ENCODE peak calls at places on chromosomes 13 and 19, in six cellular contexts. U, L, C, F, S and H are unnamed samples.

GRCh38 chr19:31553112-31553843 is 204.0 kb upstream of the TSHZ3 start:
- DNase-seq in U (no peak), L (no peak), C (no peak), F (no peak), S (peak), H (no peak)

GRCh38 chr13:24263652-24264051 is 45.7 kb upstream of the C1QTNF9 start:
- DNase-seq in U (peak), L (no peak), C (no peak), F (no peak), S (no peak), H (no peak)

GRCh38 chr19:12841094-12841493 is 2.8 kb downstream of the MAST1 start:
- DNase-seq in U (no peak), L (no peak), C (peak), F (no peak), S (peak), H (peak)

GRCh38 chr13:98910501-98910951 is 67.3 kb downstream of the DOCK9 start:
- DNase-seq in U (peak), L (peak), C (no peak), F (no peak), S (peak), H (no peak)

GRCh38 chr19:10270180-10270615 is 722 bp upstream of the ICAM1 start:
- DNase-seq in U (no peak), L (no peak), C (no peak), F (no peak), S (peak), H (no peak)

GRCh38 chr13:105762096-105762495 is 773.4 kb downstream of the EFNB2 start:
- DNase-seq in U (no peak), L (no peak), C (no peak), F (no peak), S (no peak), H (no peak)

GRCh38 chr19:3683866-3684816 is 16.1 kb downstream of the PIP5K1C start:
- DNase-seq in U (no peak), L (no peak), C (no peak), F (no peak), S (peak), H (no peak)

GRCh38 chr13:74708629-74709028 is 574.4 kb upstream of the KLF12 start:
- DNase-seq in U (no peak), L (no peak), C (no peak), F (no peak), S (no peak), H (no peak)

GRCh38 chr13:102197193-102197592 is 204.7 kb downstream of the FGF14 start:
- DNase-seq in U (peak), L (no peak), C (peak), F (no peak), S (no peak), H (peak)

GRCh38 chr19:40398417-40399056 is 8.6 kb upstream of the HIPK4 start:
- DNase-seq in U (no peak), L (no peak), C (no peak), F (no peak), S (peak), H (no peak)

GRCh38 chr19:5006201-5006600 is 37.3 kb downstream of the KDM4B start:
- DNase-seq in U (no peak), L (no peak), C (no peak), F (no peak), S (peak), H (no peak)

GRCh38 chr13:113298001-113298945 is 1.2 kb downstream of the LAMP1 start:
- DNase-seq in U (no peak), L (no peak), C (no peak), F (no peak), S (peak), H (no peak)

GRCh38 chr13:29958476-29958875 is 108.1 kb upstream of the UBL3 start:
- DNase-seq in U (no peak), L (no peak), C (no peak), F (no peak), S (no peak), H (no peak)

GRCh38 chr13:26483546-26483945 is 73.9 kb upstream of the WASF3 start:
- DNase-seq in U (no peak), L (no peak), C (no peak), F (no peak), S (no peak), H (no peak)

GRCh38 chr13:53775807-53776206 is 747.2 kb downstream of the OLFM4 start:
- DNase-seq in U (no peak), L (no peak), C (no peak), F (no peak), S (no peak), H (no peak)

GRCh38 chr13:72960541-72960940 is 98.3 kb upstream of the KLF5 start:
- DNase-seq in U (peak), L (no peak), C (no peak), F (no peak), S (no peak), H (peak)

GRCh38 chr19:35607661-35608060 is 4.9 kb upstream of the HAUS5 start:
- DNase-seq in U (no peak), L (no peak), C (no peak), F (no peak), S (no peak), H (no peak)

GRCh38 chr19:49889687-49890348 is 6.9 kb downstream of the IL4I1 start:
- DNase-seq in U (no peak), L (peak), C (peak), F (no peak), S (peak), H (no peak)

GRCh38 chr19:37778613-37779138 is 710 bp downstream of the ZNF573 start:
- DNase-seq in U (peak), L (no peak), C (no peak), F (no peak), S (peak), H (no peak)

GRCh38 chr13:83085186-83085900 is 796.9 kb downstream of the SLITRK1 start:
- DNase-seq in U (no peak), L (no peak), C (no peak), F (no peak), S (no peak), H (no peak)

GRCh38 chr13:94033098-94033497 is 446.4 kb downstream of the DCT start:
- DNase-seq in U (no peak), L (no peak), C (no peak), F (no peak), S (no peak), H (no peak)

DNA sequence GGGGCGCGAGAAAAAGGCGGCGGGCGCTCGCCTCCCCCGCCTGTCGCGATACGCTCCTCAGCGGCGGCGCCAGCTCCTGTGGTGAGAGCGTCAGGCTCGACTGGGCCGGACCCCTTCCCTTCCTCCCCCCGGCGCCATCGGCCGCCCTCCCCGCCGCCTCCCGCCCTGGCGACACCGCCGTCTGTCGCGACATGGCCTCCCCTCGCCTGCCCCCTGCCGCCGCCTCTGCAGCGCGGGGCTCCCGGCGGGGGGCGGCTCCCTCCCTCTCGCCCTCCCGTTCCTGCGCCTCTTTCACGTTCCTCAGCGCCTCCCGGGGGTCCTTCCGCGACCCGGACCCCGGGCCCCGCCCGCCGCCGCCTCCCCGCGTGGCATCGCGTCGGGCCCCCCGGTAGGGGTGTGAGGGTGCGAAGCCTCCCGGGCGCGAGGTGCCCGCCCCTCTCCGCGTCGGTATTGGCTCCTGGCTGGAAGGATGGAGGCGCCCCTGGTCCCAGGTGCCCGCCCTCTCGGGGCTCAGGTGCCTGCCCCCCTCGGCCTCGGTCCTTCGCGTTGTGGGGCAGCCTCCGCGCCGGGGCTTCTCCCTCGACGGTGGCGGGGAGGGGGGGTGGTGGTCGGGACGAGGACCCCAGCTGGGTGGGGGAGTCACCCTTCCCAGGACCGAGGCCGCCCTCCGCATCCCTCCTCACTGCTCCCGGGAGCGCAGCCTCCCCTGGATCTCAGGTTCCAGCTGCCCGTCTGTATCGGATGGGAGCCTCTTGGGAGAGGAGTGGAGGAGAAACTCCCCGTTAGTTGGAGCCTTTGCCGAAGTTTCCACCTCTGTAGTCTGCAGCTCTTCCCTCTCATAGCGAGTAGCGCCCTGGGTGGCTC is 583 bp downstream of the CNOT3 start:
- DNase-seq in U (no peak), L (no peak), C (no peak), F (no peak), S (peak), H (no peak)
- TF ChIP-seq JUND in U (no peak), L (no peak), C (peak), F (no peak), S (no peak), H (no peak)

GRCh38 chr19:8363803-8364771 is at the start of gene ANGPTL4:
- DNase-seq in U (no peak), L (peak), C (no peak), F (no peak), S (peak), H (peak)
- TF ChIP-seq JUND in U (no peak), L (no peak), C (no peak), F (no peak), S (no peak), H (no peak)

GRCh38 chr13:23134542-23134941 is 46.2 kb upstream of the SGCG start:
- DNase-seq in U (no peak), L (no peak), C (no peak), F (no peak), S (no peak), H (no peak)

GRCh38 chr13:23141964-23142363 is 38.8 kb upstream of the SGCG start:
- DNase-seq in U (no peak), L (no peak), C (no peak), F (no peak), S (no peak), H (no peak)

GRCh38 chr13:23140492-23140891 is 40.3 kb upstream of the SGCG start:
- DNase-seq in U (no peak), L (no peak), C (no peak), F (no peak), S (no peak), H (no peak)
- TF ChIP-seq JUND in U (no peak), L (no peak), C (no peak), F (no peak), S (no peak), H (no peak)

DNA sequence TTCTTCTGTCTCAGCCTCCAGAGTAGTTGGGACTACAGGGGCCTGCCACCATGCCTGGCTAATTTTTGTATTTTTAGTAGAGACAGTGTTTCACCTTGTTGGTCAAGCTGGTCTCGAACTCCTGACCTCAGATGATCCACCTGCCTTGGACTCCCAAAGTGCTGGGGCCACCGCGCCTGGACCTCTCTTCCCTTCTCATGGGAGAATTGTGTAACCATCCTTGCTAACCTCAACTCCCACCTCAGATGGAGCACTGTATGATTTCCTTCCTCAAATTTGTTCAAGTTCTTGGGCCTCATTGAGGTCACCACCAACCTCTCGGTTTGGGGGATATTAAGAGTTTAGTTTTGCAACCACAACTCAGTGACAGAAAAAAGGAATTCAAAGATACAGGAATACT is 10.7 kb downstream of the LILRA5 start:
- DNase-seq in U (no peak), L (no peak), C (no peak), F (no peak), S (no peak), H (no peak)
- TF ChIP-seq JUND in U (no peak), L (no peak), C (no peak), F (no peak), S (no peak), H (no peak)

DNA sequence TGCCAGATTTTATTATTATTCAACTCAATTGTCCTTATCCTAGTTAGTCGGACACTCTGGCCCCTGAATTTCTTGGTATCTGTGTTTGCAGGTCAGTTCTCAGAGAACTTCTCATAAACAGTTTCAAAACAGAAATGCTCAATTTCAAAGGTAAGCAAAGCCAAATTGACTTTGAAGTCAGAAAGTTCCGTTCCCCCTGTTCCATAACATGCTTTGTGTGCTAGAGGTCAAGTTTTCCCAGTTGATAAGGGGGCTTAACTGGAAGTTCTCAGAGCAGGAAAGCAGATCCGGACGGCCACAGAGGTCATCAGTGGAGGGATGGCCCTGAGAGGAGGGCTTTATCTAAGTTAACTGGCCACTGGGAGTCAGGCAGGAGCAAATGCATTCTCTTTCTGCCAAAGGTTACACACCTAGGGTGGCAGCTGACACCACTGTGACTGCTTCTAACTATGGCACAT is 417.2 kb downstream of the COG6 start:
- DNase-seq in U (peak), L (no peak), C (no peak), F (no peak), S (no peak), H (no peak)
- TF ChIP-seq JUND in U (no peak), L (no peak), C (no peak), F (no peak), S (no peak), H (no peak)

DNA sequence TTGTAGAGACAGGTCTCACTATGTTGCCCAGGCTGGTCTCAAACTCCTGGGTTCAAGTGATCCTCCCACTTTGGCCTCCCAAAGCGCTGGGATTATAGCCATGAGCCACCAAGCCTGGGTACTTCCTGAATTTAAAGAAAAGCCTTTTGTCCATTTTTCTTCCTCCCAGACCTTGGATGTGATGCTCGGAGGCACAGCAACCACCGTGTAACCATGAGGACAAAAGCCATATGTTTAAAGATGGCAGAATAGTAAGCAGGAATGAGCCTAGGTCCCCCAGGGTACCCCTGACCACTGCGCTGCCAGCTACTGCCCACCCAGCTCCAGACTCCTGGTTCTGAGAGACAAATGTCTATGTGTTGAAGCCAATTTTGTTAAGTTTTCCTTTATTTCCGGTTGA is 31.1 kb downstream of the ZC3H4 start:
- DNase-seq in U (no peak), L (no peak), C (no peak), F (no peak), S (no peak), H (no peak)
- TF ChIP-seq JUND in U (no peak), L (no peak), C (no peak), F (no peak), S (no peak), H (no peak)

GRCh38 chr19:44748426-44749254 is at the start of gene BCL3:
- DNase-seq in U (no peak), L (no peak), C (no peak), F (no peak), S (peak), H (peak)
- TF ChIP-seq JUND in U (no peak), L (no peak), C (no peak), F (no peak), S (no peak), H (no peak)

GRCh38 chr19:52343548-52343947 is 7.5 kb downstream of the ZNF610 start:
- DNase-seq in U (peak), L (peak), C (peak), F (no peak), S (peak), H (peak)
- TF ChIP-seq JUND in U (no peak), L (no peak), C (peak), F (no peak), S (no peak), H (no peak)